ENCODE peak calls at places on chromosome 10, in seven cellular contexts. X, Q, E, U, A, H and G are unnamed samples.

GRCh38 chr10:89846786-89847185 is 145.4 kb downstream of the KIF20B start:
- DNase-seq in X (no peak), Q (no peak), E (no peak), U (no peak), A (no peak), H (no peak), G (no peak)

GRCh38 chr10:126425473-126426065 is 37.3 kb upstream of the ADAM12 start:
- DNase-seq in X (no peak), Q (no peak), E (no peak), U (no peak), A (no peak), H (no peak), G (no peak)

GRCh38 chr10:91596821-91597396 is 36.0 kb downstream of the PPP1R3C start:
- DNase-seq in X (peak; percentile 51), Q (no peak), E (peak; percentile 92), U (no peak), A (no peak), H (no peak), G (no peak)

GRCh38 chr10:123229927-123230630 is 75.9 kb downstream of the BUB3 start:
- DNase-seq in X (no peak), Q (no peak), E (peak; percentile 93), U (no peak), A (no peak), H (no peak), G (no peak)

GRCh38 chr10:6203331-6204062 is 765 bp downstream of the PFKFB3 start:
- DNase-seq in X (no peak), Q (peak; percentile 32), E (no peak), U (peak; percentile 65), A (no peak), H (no peak), G (peak; percentile 71)

GRCh38 chr10:131310054-131310903 is 1.2 kb downstream of the TCERG1L start:
- DNase-seq in X (no peak), Q (no peak), E (no peak), U (no peak), A (no peak), H (no peak), G (no peak)

GRCh38 chr10:120507651-120508050 is 50.6 kb downstream of the PLPP4 start:
- DNase-seq in X (no peak), Q (no peak), E (peak; percentile 73), U (no peak), A (no peak), H (no peak), G (no peak)

GRCh38 chr10:89458289-89458688 is 43.9 kb downstream of the IFIT5 start:
- DNase-seq in X (peak; percentile 34), Q (no peak), E (peak; percentile 65), U (no peak), A (no peak), H (no peak), G (no peak)

GRCh38 chr10:97759157-97759980 is 12.4 kb downstream of the SFRP5 start:
- DNase-seq in X (peak; percentile 40), Q (peak; percentile 80), E (peak; percentile 40), U (peak; percentile 60), A (peak; percentile 20), H (no peak), G (no peak)

GRCh38 chr10:102535481-102536147 is 31.8 kb downstream of the SUFU start:
- DNase-seq in X (no peak), Q (no peak), E (no peak), U (no peak), A (no peak), H (no peak), G (no peak)

GRCh38 chr10:127925471-127926207 is 18.7 kb downstream of the PTPRE start:
- DNase-seq in X (no peak), Q (no peak), E (no peak), U (no peak), A (no peak), H (no peak), G (no peak)

GRCh38 chr10:91691981-91692380 is 59.1 kb upstream of the PPP1R3C start:
- DNase-seq in X (no peak), Q (no peak), E (peak; percentile 67), U (no peak), A (no peak), H (no peak), G (no peak)

GRCh38 chr10:14560274-14560673 is 214.4 kb downstream of the FAM107B start:
- DNase-seq in X (no peak), Q (no peak), E (peak; percentile 99), U (no peak), A (no peak), H (no peak), G (no peak)

GRCh38 chr10:33291053-33291592 is 43.3 kb downstream of the NRP1 start:
- DNase-seq in X (peak; percentile 68), Q (no peak), E (peak; percentile 89), U (no peak), A (peak; percentile 43), H (no peak), G (no peak)

GRCh38 chr10:340646-341045 is 205.4 kb downstream of the ZMYND11 start:
- DNase-seq in X (no peak), Q (no peak), E (no peak), U (no peak), A (no peak), H (no peak), G (no peak)

GRCh38 chr10:15780353-15781135 is 60.8 kb upstream of the ITGA8 start:
- DNase-seq in X (peak; percentile 9), Q (no peak), E (peak; percentile 50), U (peak; percentile 55), A (no peak), H (peak; percentile 24), G (no peak)

GRCh38 chr10:110494532-110494931 is 3.2 kb upstream of the DUSP5 start:
- DNase-seq in X (no peak), Q (no peak), E (no peak), U (no peak), A (no peak), H (no peak), G (no peak)

GRCh38 chr10:71735709-71736569 is 16.4 kb upstream of the C10orf105 start:
- DNase-seq in X (no peak), Q (no peak), E (no peak), U (no peak), A (no peak), H (no peak), G (peak; percentile 37)

GRCh38 chr10:59622320-59622901 is 87.2 kb downstream of the SLC16A9 start:
- DNase-seq in X (peak; percentile 60), Q (peak; percentile 46), E (peak; percentile 63), U (peak; percentile 54), A (peak; percentile 11), H (no peak), G (peak; percentile 19)

DNA sequence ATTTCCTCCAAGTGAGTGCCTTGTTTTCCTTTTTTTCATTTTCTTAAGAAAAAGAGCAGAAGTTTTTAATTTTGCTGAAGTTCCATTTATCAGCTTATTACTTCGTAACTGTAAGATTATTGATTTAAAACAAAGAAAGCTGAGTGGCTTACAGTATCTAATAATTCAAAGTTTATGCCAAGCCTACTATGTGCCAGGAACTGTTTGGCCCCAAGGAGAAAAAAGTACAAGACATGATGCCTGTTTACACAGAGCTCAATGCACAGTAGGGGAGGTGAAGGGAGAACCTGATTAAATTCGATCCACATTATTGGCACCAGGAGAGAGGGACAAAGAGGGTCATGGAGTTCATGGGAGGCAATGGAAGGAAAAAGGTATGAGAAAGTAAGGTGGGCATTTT is 419.3 kb upstream of the ZMIZ1 start:
- DNase-seq in X (no peak), Q (no peak), E (no peak), U (no peak), A (no peak), H (no peak), G (no peak)
- H3K27me3 ChIP-seq in X (peaks cover 8% of the 10 kb centered on the region), Q (no peaks in the 10 kb centered on the region), E (peaks cover 5% of the 10 kb centered on the region), U (no peaks in the 10 kb centered on the region), A (peaks cover under 1% of the 10 kb centered on the region), H (no peaks in the 10 kb centered on the region), G (no peaks in the 10 kb centered on the region)

DNA sequence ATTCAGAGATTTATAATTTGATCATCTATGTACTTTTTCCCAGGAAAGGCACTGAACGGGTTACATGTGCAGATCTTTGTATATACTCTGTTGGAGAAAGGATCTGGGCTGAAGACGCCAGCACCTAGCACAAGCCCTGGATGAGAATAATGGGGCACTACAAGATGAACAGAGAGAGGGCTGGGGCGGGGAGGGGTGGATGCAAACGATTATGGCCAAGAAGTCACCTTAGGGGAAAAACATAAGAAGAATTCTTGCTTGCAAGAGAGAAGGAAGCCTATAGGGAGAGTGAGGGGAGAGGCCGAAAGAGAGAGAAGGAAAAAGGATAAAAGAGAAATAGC is 2.9 kb upstream of the ANTXRL start:
- DNase-seq in X (no peak), Q (no peak), E (no peak), U (peak; percentile 6), A (no peak), H (no peak), G (no peak)
- H3K4me3 ChIP-seq in X (peak overlapping the region; percentile 62), Q (peak overlapping the region; percentile 67), E (no peak overlapping the region), U (peak overlapping the region; percentile 66), A (peak overlapping the region; percentile 65), H (peak overlapping the region; percentile 90), G (no peak overlapping the region)

GRCh38 chr10:3067045-3067858 is at the start of gene PFKP:
- DNase-seq in X (no peak), Q (peak; percentile 46), E (no peak), U (peak; percentile 36), A (no peak), H (no peak), G (peak; percentile 60)

GRCh38 chr10:3068968-3069737 is 1.8 kb downstream of the PFKP start:
- DNase-seq in X (no peak), Q (peak; percentile 39), E (no peak), U (no peak), A (no peak), H (no peak), G (peak; percentile 49)

GRCh38 chr10:3067859-3068179 is 471 bp downstream of the PFKP start:
- DNase-seq in X (no peak), Q (no peak), E (no peak), U (no peak), A (no peak), H (no peak), G (no peak)

GRCh38 chr10:3069876-3070275 is 2.5 kb downstream of the PFKP start:
- DNase-seq in X (no peak), Q (no peak), E (no peak), U (no peak), A (no peak), H (no peak), G (no peak)

GRCh38 chr10:3068201-3068967 is 1.0 kb downstream of the PFKP start:
- DNase-seq in X (peak; percentile 48), Q (peak; percentile 64), E (no peak), U (peak; percentile 67), A (no peak), H (no peak), G (peak; percentile 77)
- TF ChIP-seq CTCF in X (peak; percentile 53), Q (peak; percentile 9), E (peak; percentile 34), U (no peak), A (peak; percentile 48), H (peak; percentile 27), G (peak; percentile 12)

DNA sequence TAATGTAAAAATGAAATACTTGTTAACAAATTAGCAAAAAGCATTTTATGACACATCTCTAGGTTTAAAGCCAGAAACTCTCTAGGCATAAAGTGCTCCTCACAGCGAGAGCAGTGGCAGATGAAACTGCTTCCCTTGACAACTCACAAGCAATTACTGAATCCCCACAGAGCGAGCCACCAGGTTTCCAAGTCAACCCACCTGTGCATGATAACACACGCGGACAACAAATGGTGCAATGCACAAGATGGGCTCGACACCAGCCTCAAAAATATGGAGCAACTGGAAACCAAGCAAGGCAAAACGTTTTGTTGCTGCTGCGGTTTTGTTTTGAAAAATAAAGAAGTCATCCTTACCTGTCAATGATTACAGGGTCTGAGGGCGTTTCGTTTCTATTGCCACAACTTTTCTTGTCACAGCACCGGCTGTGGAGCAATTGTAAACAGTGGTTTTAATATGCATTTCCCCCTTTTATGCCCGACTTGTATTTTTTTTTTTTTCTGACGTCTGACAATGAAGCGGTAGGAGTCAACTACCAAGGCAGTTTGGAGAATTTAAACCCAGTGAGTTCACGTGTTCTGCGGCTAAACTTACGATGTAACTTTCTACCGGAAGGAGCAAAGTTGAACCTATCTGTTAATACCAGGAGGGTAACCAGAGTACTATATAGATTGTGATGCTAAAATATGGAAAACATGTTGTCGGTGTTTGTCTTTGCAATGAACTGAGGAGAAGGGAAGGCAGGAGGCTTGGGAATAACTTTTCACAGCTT is 7.0 kb downstream of the EBF3 start:
- DNase-seq in X (no peak), Q (no peak), E (no peak), U (no peak), A (no peak), H (no peak), G (no peak)
- H3K27me3 ChIP-seq in X (peaks cover 46% of the 10 kb centered on the region), Q (peaks cover 92% of the 10 kb centered on the region), E (peaks cover 27% of the 10 kb centered on the region), U (peaks cover 5% of the 10 kb centered on the region), A (peaks cover 57% of the 10 kb centered on the region), H (peaks cover 12% of the 10 kb centered on the region), G (no peaks in the 10 kb centered on the region)